ENCODE peak calls at places on chromosome 5, in four cellular contexts. L, R, K and X are unnamed samples.

GRCh38 chr5:172806897-172807672 is 27.0 kb upstream of the ERGIC1 start:
- DNase-seq in L (peak), R (no peak), K (peak), X (peak)

GRCh38 chr5:39080597-39081204 is 6.5 kb upstream of the RICTOR start:
- DNase-seq in L (peak), R (peak), K (peak), X (peak)

GRCh38 chr5:90640484-90641059 is 82.0 kb downstream of the ADGRV1 start:
- DNase-seq in L (no peak), R (no peak), K (no peak), X (no peak)

GRCh38 chr5:96823900-96824351 is 16.2 kb upstream of the ERAP1 start:
- DNase-seq in L (peak), R (no peak), K (peak), X (no peak)

GRCh38 chr5:87210076-87210475 is 57.6 kb upstream of the RASA1 start:
- DNase-seq in L (peak), R (no peak), K (no peak), X (no peak)

GRCh38 chr5:34751807-34752736 is 86.9 kb upstream of the TTC23L start:
- DNase-seq in L (no peak), R (no peak), K (no peak), X (no peak)

GRCh38 chr5:39599721-39600431 is 175.1 kb upstream of the DAB2 start:
- DNase-seq in L (peak), R (peak), K (peak), X (peak)

GRCh38 chr5:173928871-173929574 is 40.9 kb downstream of the CPEB4 start:
- DNase-seq in L (no peak), R (no peak), K (no peak), X (no peak)

GRCh38 chr5:168382421-168382820 is 91.0 kb downstream of the WWC1 start:
- DNase-seq in L (no peak), R (no peak), K (no peak), X (no peak)

GRCh38 chr5:105057893-105058292 is 1495.3 kb upstream of the NUDT12 start:
- DNase-seq in L (no peak), R (no peak), K (no peak), X (no peak)

GRCh38 chr5:34658023-34658422 is 1.9 kb downstream of the RAI14 start:
- DNase-seq in L (peak), R (no peak), K (peak), X (peak)

GRCh38 chr5:173663810-173664526 is 47.5 kb upstream of the BOD1 start:
- DNase-seq in L (no peak), R (no peak), K (peak), X (no peak)

GRCh38 chr5:14452685-14453084 is 128.9 kb upstream of the OTULINL start:
- DNase-seq in L (peak), R (no peak), K (no peak), X (no peak)

GRCh38 chr5:133869675-133869978 is 98.8 kb downstream of the C5orf15 start:
- DNase-seq in L (no peak), R (no peak), K (no peak), X (no peak)

GRCh38 chr5:132498686-132499271 is 8.2 kb upstream of the IRF1 start:
- DNase-seq in L (peak), R (no peak), K (no peak), X (no peak)

GRCh38 chr5:79831381-79831780 is 141.7 kb downstream of the CMYA5 start:
- DNase-seq in L (no peak), R (no peak), K (no peak), X (no peak)

GRCh38 chr5:172091956-172092732 is 85.7 kb upstream of the FBXW11 start:
- DNase-seq in L (no peak), R (no peak), K (no peak), X (no peak)

GRCh38 chr5:114412509-114413171 is 50.8 kb downstream of the KCNN2 start:
- DNase-seq in L (peak), R (no peak), K (peak), X (no peak)

GRCh38 chr5:118937393-118938061 is 50.8 kb downstream of the DTWD2 start:
- DNase-seq in L (no peak), R (no peak), K (no peak), X (no peak)

GRCh38 chr5:80238778-80239679 is 16.8 kb downstream of the SERINC5 start:
- DNase-seq in L (peak), R (no peak), K (no peak), X (no peak)

GRCh38 chr5:14665110-14665822 is 748 bp downstream of the OTULIN start:
- DNase-seq in L (no peak), R (peak), K (peak), X (peak)

GRCh38 chr5:1068895-1069719 is 42.8 kb downstream of the SLC12A7 start:
- DNase-seq in L (no peak), R (no peak), K (no peak), X (no peak)

GRCh38 chr5:56848206-56848605 is 32.9 kb downstream of the MAP3K1 start:
- DNase-seq in L (no peak), R (no peak), K (no peak), X (peak)

GRCh38 chr5:112612663-112613062 is 125.0 kb upstream of the APC start:
- DNase-seq in L (no peak), R (no peak), K (no peak), X (no peak)

GRCh38 chr5:112614986-112615385 is 122.7 kb upstream of the APC start:
- DNase-seq in L (no peak), R (no peak), K (no peak), X (no peak)

GRCh38 chr5:112614285-112614684 is 123.4 kb upstream of the APC start:
- DNase-seq in L (no peak), R (no peak), K (no peak), X (no peak)

GRCh38 chr5:112616812-112617547 is 120.7 kb upstream of the APC start:
- DNase-seq in L (no peak), R (no peak), K (no peak), X (no peak)
- H3K4me2 ChIP-seq in L (no peak), R (no peak), K (no peak), X (no peak)

DNA sequence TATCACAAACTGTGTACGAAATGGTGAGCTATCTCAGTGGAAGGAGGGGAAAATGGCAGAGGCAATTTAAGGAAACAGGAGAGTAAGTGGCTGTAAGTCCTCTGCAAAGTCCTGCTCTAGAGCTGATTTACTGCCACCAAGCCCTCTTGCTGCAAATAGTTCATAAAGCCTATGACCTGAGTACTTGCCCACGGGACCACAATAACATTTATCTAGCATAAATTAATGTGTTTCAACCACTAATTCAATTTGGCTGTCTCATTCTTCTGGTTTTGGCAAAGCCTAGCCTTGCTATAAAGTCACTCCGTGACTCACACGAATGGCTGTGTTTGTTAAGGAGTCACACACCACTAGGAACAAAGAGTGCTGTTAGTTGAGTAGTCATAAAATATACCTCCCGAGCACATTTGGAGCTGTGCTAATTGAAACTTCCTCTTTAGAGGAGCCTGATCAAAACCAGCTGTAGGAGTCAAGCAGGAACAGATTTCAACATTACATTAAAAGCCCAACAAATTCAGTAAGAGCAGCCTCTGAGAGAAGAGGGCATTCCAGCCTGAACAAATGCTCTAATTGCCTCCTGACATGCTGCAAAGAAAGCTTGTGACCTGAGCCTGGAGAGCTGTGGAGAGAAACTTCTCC is 738.7 kb upstream of the ZNF608 start:
- DNase-seq in L (peak), R (peak), K (peak), X (peak)
- H3K18ac ChIP-seq in L (peak), R (no peak), K (no peak), X (peak)

DNA sequence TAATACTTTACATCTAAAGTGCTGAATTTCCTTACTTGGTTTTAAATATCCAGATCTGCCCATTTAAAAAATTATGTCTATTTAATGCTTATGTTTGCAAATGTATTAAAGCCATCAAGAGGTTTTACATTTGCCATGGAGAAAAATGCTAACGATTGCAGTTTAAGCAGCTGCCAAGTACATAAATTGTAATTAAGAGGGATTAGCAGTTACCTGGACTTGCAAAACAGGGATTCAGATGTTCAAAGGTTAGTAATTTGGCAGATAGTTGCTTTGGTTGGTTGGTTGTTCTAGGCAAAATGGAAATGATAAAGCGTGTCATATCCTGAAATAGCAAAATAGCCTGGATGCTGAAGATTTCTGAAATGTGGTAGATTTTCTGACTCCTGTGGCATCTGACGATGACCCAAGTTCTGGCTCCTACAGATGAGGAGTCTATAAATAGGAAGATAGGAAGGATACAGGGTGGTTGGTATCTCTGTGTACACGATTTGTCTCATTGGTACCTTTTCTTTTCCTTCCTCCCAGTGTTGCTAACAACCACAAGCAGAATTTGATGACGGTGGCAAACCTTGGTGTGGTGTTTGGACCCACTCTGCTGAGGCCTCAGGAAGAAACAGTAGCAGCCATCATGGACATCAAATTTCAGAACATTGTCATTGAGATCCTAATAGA is 282.9 kb downstream of the NR3C1 start:
- DNase-seq in L (no peak), R (no peak), K (no peak), X (no peak)
- H2AK5ac ChIP-seq in L (no peak), R (no peak), K (no peak), X (no peak)

GRCh38 chr5:139415869-139416268 is 12.0 kb upstream of the SPATA24 start:
- DNase-seq in L (no peak), R (no peak), K (no peak), X (no peak)

GRCh38 chr5:139413963-139414362 is 10.1 kb upstream of the SPATA24 start:
- DNase-seq in L (no peak), R (no peak), K (no peak), X (no peak)

GRCh38 chr5:139414601-139415121 is 10.8 kb upstream of the SPATA24 start:
- DNase-seq in L (no peak), R (no peak), K (no peak), X (no peak)

GRCh38 chr5:139416651-139417050 is 12.8 kb upstream of the SPATA24 start:
- DNase-seq in L (no peak), R (no peak), K (peak), X (no peak)

DNA sequence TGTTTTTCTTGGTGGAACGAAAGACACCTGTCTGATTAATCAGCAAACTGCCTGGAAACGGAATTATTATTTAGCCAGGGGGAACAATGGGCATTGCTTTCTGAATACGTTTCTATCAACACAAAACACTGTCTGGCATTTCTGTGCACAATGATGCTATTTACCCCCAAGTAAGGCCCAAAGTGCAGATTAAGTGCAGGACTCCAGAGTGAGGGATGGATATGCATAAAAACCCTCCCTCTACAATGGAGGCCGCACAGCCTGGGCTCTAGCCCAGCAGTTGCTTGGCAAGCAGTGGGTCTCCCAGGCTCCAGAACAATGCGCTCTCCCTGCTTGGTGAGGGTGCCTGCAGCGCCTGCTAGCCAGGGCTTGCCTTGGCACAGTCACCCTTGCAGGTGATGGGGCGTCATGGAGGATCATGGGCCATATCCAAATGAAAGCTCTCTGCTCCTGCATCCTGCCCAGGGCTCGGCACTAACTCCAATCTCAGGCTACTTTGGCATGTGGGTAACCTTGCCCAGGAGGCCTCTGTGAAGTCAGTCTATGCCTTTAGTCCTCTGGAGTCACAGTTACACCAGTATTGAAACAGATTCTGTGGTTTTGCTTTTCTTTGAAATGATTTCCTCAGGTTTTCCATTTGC is 11.5 kb upstream of the SPATA24 start:
- DNase-seq in L (no peak), R (no peak), K (no peak), X (no peak)
- H3K4me2 ChIP-seq in L (no peak), R (no peak), K (no peak), X (no peak)

GRCh38 chr5:74639538-74640449 is 734 bp downstream of the ENC1 start:
- DNase-seq in L (peak), R (no peak), K (peak), X (peak)
- H3K18ac ChIP-seq in L (peak), R (peak), K (peak), X (peak)

DNA sequence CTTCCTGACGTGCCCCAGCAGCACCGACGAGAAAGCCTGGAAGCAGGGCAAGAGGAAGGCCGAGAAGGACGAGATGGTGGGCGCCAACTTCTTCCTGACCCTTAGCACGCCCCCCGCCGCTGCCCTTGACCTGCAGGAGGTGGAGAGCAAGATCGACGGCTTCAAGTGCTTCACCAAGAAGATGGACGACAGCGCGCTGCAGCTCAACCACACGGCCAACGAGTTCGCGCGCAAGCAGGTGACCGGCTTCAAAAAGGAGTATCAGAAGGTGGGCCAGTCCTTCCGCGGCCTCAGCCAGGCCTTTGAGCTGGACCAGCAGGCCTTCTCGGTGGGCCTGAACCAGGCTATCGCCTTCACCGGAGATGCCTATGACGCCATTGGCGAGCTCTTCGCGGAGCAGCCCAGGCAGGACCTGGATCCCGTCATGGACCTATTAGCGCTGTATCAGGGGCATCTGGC is 1.6 kb downstream of the SNX18 start:
- DNase-seq in L (no peak), R (no peak), K (no peak), X (no peak)
- H2AK5ac ChIP-seq in L (peak), R (peak), K (peak), X (no peak)

GRCh38 chr5:42886612-42887011 is 74.9 kb upstream of the SELENOP start:
- DNase-seq in L (no peak), R (no peak), K (no peak), X (no peak)
- H3K4me2 ChIP-seq in L (no peak), R (no peak), K (no peak), X (no peak)

GRCh38 chr5:50415912-50416311 is 25.2 kb downstream of the EMB start:
- DNase-seq in L (no peak), R (no peak), K (no peak), X (no peak)

DNA sequence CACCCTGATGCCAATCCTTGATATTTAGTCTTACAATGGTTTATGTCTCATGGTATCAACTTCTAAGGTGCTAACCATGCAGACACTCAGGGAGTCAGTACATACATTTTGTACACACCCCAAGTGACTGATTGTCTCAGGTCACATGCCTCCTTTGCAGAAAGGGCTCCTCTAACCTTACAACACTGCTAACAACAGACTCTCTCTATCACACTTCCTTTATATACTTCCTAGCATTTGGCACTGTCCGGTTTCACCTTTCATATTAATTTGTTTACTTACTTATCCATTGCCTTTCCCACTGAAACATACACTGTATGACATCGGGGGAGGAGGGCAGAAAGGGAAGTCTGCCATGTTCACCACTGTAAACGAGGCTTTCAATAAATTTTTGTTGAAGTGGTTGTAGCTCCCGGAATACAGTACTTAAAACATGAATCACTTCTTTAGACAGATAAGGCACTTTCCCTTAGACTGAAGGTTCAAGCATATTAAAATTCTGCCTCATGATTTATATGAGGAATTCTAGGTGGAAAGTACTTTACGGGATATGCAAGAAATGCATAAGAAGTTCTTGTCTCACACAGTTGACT is 20.6 kb downstream of the EMB start:
- DNase-seq in L (no peak), R (no peak), K (peak), X (no peak)
- H3K18ac ChIP-seq in L (no peak), R (no peak), K (no peak), X (no peak)

DNA sequence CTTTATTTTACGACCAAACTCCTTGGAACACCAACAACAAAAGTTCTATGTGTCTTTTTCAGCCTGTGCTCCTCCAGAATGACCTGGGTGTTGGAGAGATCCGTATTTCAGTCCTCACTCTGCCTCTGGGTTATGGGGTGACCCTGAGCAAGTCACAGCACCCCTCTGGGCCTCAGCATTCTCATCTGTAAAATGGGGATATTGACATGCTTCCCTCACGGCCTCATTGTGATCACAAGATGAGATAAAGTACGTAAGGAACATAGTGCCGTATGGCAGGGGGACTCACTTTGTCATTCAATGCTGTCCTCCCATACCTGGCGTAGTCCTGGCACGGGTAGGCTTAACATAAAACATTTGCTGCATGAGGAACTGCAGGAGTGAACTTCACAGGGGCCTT is 123.0 kb upstream of the HAND1 start:
- DNase-seq in L (no peak), R (no peak), K (no peak), X (no peak)
- H2AK5ac ChIP-seq in L (no peak), R (no peak), K (no peak), X (no peak)

DNA sequence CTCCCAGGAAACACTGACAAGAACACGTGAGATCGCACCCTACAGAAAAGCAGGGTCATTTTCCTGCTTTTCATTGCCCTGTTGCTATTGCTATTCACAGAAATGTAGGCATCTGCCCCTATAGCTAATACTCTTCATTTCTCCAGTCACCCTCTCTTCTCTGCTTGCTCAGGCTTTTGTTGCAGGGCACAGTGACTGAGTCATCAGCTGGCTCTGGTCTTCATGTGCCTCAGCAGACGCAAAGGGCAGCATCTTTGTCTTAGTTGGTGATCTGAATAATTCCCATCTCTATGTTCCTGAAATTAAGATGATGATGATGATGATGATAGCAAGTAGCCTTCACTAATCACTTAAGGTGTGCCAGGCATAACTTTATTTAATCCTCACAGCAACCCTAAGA is 133.2 kb upstream of the STK32A start:
- DNase-seq in L (no peak), R (no peak), K (peak), X (no peak)
- H3K4me2 ChIP-seq in L (no peak), R (no peak), K (no peak), X (no peak)